ENCODE peak calls at places on chromosomes 4 and X, in eight cellular contexts. W is IMR-90; I is naive thymus-derived CD4-positive, alpha-beta T cell; G is pancreas; S is thoracic aorta; O is cardiac muscle cell; K is heart left ventricle; B is PC-3. D is an unnamed sample.

GRCh38 chrX:111402378-111402777 is 9.6 kb downstream of the DCX start:
- DNase-seq in W (no peak), I (no peak), G (no peak), S (no peak), O (no peak), K (no peak), B (no peak), D (no peak)

GRCh38 chrX:131861088-131861787 is 161.9 kb upstream of the STK26 start:
- DNase-seq in W (no peak), I (no peak), G (no peak), S (no peak), O (no peak), K (no peak), B (no peak), D (no peak)

GRCh38 chr4:173436149-173436579 is 37.2 kb upstream of the SCRG1 start:
- DNase-seq in W (peak; percentile 67), I (no peak), G (no peak), S (no peak), O (no peak), K (no peak), B (no peak), D (no peak)

GRCh38 chr4:36904823-36905222 is 339.7 kb upstream of the NWD2 start:
- DNase-seq in W (no peak), I (no peak), G (no peak), S (no peak), O (no peak), K (no peak), B (no peak), D (no peak)

GRCh38 chrX:53580742-53581504 is 105.6 kb downstream of the HUWE1 start:
- DNase-seq in W (no peak), I (no peak), G (no peak), S (no peak), O (no peak), K (peak; percentile 33), B (no peak), D (no peak)

GRCh38 chr4:8745036-8745827 is 126.4 kb downstream of the HMX1 start:
- DNase-seq in W (no peak), I (no peak), G (no peak), S (no peak), O (no peak), K (no peak), B (no peak), D (peak; percentile 28)

GRCh38 chrX:54089191-54089590 is 44.9 kb upstream of the PHF8 start:
- DNase-seq in W (no peak), I (no peak), G (no peak), S (no peak), O (no peak), K (no peak), B (no peak), D (no peak)

GRCh38 chrX:138775501-138775900 is 64.0 kb upstream of the FGF13 start:
- DNase-seq in W (peak; percentile 21), I (no peak), G (no peak), S (no peak), O (peak; percentile 33), K (no peak), B (peak; percentile 74), D (no peak)

GRCh38 chrX:115898382-115899001 is 272.1 kb upstream of the AGTR2 start:
- DNase-seq in W (peak; percentile 29), I (peak; percentile 78), G (peak; percentile 76), S (no peak), O (peak; percentile 1), K (peak; percentile 80), B (peak; percentile 46), D (no peak)

GRCh38 chr4:64940698-64941097 is 531.4 kb upstream of the TECRL start:
- DNase-seq in W (no peak), I (no peak), G (no peak), S (no peak), O (no peak), K (no peak), B (peak; percentile 95), D (no peak)

GRCh38 chr4:166957451-166957850 is 276.8 kb downstream of the SPOCK3 start:
- DNase-seq in W (no peak), I (no peak), G (no peak), S (no peak), O (no peak), K (no peak), B (peak; percentile 7), D (no peak)

GRCh38 chr4:140718240-140718639 is 37.9 kb downstream of the TBC1D9 start:
- DNase-seq in W (peak; percentile 59), I (no peak), G (no peak), S (no peak), O (no peak), K (no peak), B (no peak), D (no peak)

GRCh38 chr4:161252520-161253141 is 911.2 kb downstream of the FSTL5 start:
- DNase-seq in W (peak; percentile 0), I (no peak), G (no peak), S (no peak), O (peak; percentile 37), K (no peak), B (peak; percentile 60), D (no peak)

GRCh38 chr4:8617486-8618040 is 25.0 kb downstream of the CPZ start:
- DNase-seq in W (no peak), I (no peak), G (peak; percentile 11), S (no peak), O (no peak), K (peak; percentile 9), B (no peak), D (no peak)

GRCh38 chr4:124468360-124468759 is 244.2 kb downstream of the ANKRD50 start:
- DNase-seq in W (no peak), I (no peak), G (no peak), S (no peak), O (no peak), K (no peak), B (no peak), D (no peak)

GRCh38 chrX:18886344-18887161 is 97.4 kb downstream of the PHKA2 start:
- DNase-seq in W (peak; percentile 23), I (peak; percentile 40), G (peak; percentile 64), S (peak; percentile 45), O (peak; percentile 62), K (peak; percentile 86), B (peak; percentile 70), D (peak; percentile 84)

GRCh38 chrX:37078434-37078703 is 70.2 kb downstream of the FAM47C start:
- DNase-seq in W (no peak), I (no peak), G (no peak), S (no peak), O (no peak), K (no peak), B (no peak), D (no peak)

GRCh38 chrX:329291-329910 is 10.8 kb upstream of the GTPBP6 start:
- DNase-seq in W (no peak), I (no peak), G (peak; percentile 27), S (no peak), O (no peak), K (peak; percentile 21), B (no peak), D (peak; percentile 48)

GRCh38 chrX:121216979-121217378 is 169.6 kb downstream of the GLUD2 start:
- DNase-seq in W (no peak), I (no peak), G (no peak), S (no peak), O (no peak), K (no peak), B (no peak), D (no peak)

DNA sequence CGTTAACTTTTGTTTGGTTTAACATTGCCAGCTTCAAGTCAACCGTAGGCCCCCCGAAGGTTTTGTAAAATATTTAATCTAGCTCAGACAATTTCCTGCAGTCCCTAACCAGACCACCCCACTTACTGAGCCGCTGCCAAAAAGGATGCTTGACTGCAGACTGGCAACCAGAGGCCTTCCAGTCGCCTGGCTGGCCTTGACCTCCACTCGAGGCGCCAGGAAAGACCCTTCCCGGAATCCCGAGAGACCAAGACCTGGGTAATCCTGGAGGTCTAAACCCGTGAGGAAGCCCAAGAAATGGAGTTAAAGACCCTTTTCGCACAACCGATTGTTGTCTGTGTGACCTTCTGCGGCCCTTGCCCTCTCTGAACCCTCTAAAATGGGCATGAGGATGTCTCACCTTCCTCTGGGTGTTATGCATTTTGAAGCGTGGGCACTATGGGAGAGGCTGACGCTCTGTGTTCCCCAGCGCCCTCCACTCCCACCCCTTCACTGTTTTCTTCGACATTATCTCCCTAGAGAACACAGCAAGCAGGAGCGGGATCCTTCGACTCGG is 86.2 kb downstream of the BCOR start:
- DNase-seq in W (no peak), I (peak; percentile 7), G (no peak), S (no peak), O (no peak), K (no peak), B (no peak), D (no peak)
- H3K27me3 ChIP-seq in W (peaks cover 17% of the 10 kb centered on the region), I (no peaks in the 10 kb centered on the region), G (no peaks in the 10 kb centered on the region), S (no peaks in the 10 kb centered on the region), O (peaks cover 39% of the 10 kb centered on the region), K (no peaks in the 10 kb centered on the region), B (no peaks in the 10 kb centered on the region), D (no peaks in the 10 kb centered on the region)

GRCh38 chr4:154677300-154677699 is 64.8 kb upstream of the FGG start:
- DNase-seq in W (no peak), I (no peak), G (no peak), S (no peak), O (peak; percentile 7), K (no peak), B (no peak), D (no peak)
- H3K4me3 ChIP-seq in W (no peak overlapping the region), I (no peak overlapping the region), G (no peak overlapping the region), S (no peak overlapping the region), O (no peak overlapping the region), K (no peak overlapping the region), B (no peak overlapping the region), D (no peak overlapping the region)

GRCh38 chr4:188218392-188218791 is 79.2 kb downstream of the TRIML1 start:
- DNase-seq in W (no peak), I (no peak), G (no peak), S (no peak), O (no peak), K (no peak), B (no peak), D (no peak)
- H3K9me3 ChIP-seq in W (no peaks in the 10 kb centered on the region), I (no peaks in the 10 kb centered on the region), G (no peaks in the 10 kb centered on the region), S (no peaks in the 10 kb centered on the region), O (no peaks in the 10 kb centered on the region), K (no peaks in the 10 kb centered on the region), B (no peaks in the 10 kb centered on the region), D (no peaks in the 10 kb centered on the region)

DNA sequence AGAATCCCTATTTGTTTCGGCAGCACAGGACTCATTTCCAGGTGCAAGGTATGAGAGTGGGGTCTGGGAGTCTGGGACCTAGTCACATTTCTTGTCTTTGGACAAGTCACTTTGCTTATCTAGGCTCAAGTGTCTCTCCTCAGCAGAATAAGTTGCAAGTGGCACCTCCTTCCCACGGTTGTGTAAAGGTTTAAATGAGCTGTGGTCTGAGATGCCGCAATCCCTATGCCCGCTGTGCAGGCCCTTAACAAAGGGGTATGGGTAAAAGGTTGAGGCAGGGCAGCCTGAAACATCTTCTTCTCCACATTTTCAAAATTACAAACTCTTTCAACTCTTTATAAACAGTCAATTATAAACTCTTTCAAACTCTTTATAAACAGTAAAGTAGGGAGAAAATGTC is 93.7 kb downstream of the RTL5 start:
- DNase-seq in W (no peak), I (no peak), G (no peak), S (no peak), O (no peak), K (no peak), B (no peak), D (no peak)
- H3K27me3 ChIP-seq in W (peaks cover 32% of the 10 kb centered on the region), I (no peaks in the 10 kb centered on the region), G (no peaks in the 10 kb centered on the region), S (no peaks in the 10 kb centered on the region), O (no peaks in the 10 kb centered on the region), K (no peaks in the 10 kb centered on the region), B (no peaks in the 10 kb centered on the region), D (no peaks in the 10 kb centered on the region)